ENCODE peak calls at places on chromosomes 2 and 18, in six cellular contexts. S is foreskin fibroblast, O is left ventricle myocardium inferior, P is pancreas, D is A549, C is AG09309. E is an unnamed sample.

GRCh38 chr2:70403267-70404053 is 101.6 kb upstream of the FAM136A start:
- DNase-seq in S (no peak), O (no peak), P (no peak), D (no peak), C (no peak), E (no peak)

GRCh38 chr2:17684008-17684407 is 69.6 kb downstream of the SMC6 start:
- DNase-seq in S (no peak), O (no peak), P (no peak), D (no peak), C (no peak), E (no peak)

GRCh38 chr2:39571197-39571731 is 94.5 kb upstream of the TMEM178A start:
- DNase-seq in S (no peak), O (no peak), P (no peak), D (no peak), C (no peak), E (no peak)

GRCh38 chr18:63834471-63835113 is 52.9 kb upstream of the SERPINB2 start:
- DNase-seq in S (no peak), O (no peak), P (no peak), D (no peak), C (peak), E (no peak)

GRCh38 chr2:10716581-10716980 is 4.8 kb upstream of the ATP6V1C2 start:
- DNase-seq in S (no peak), O (no peak), P (no peak), D (no peak), C (no peak), E (no peak)

GRCh38 chr2:239275871-239276812 is 124.7 kb downstream of the HDAC4 start:
- DNase-seq in S (peak), O (peak), P (no peak), D (peak), C (peak), E (no peak)

GRCh38 chr2:150598383-150598782 is 110.9 kb upstream of the RND3 start:
- DNase-seq in S (no peak), O (no peak), P (no peak), D (no peak), C (no peak), E (no peak)

GRCh38 chr2:84782717-84783442 is 98.0 kb downstream of the TRABD2A start:
- DNase-seq in S (no peak), O (no peak), P (no peak), D (no peak), C (no peak), E (no peak)

GRCh38 chr18:48888681-48889080 is 62.1 kb downstream of the SMAD7 start:
- DNase-seq in S (no peak), O (no peak), P (no peak), D (no peak), C (no peak), E (no peak)

GRCh38 chr18:832085-832681 is 20.1 kb upstream of the YES1 start:
- DNase-seq in S (no peak), O (peak), P (no peak), D (peak), C (no peak), E (no peak)

GRCh38 chr2:127641846-127642510 is 4.0 kb upstream of the GPR17 start:
- DNase-seq in S (no peak), O (no peak), P (no peak), D (no peak), C (no peak), E (no peak)

GRCh38 chr2:233331536-233331935 is 22.8 kb upstream of the DGKD start:
- DNase-seq in S (no peak), O (peak), P (no peak), D (no peak), C (no peak), E (peak)

GRCh38 chr2:134072973-134073490 is 180.8 kb upstream of the MGAT5 start:
- DNase-seq in S (no peak), O (no peak), P (no peak), D (no peak), C (no peak), E (no peak)

GRCh38 chr2:184371641-184372040 is 226.7 kb upstream of the ZNF804A start:
- DNase-seq in S (no peak), O (no peak), P (no peak), D (no peak), C (no peak), E (no peak)

GRCh38 chr2:150144546-150145305 is 342.7 kb downstream of the RND3 start:
- DNase-seq in S (no peak), O (no peak), P (no peak), D (no peak), C (no peak), E (no peak)

GRCh38 chr18:55317832-55318231 is 270.2 kb downstream of the TCF4 start:
- DNase-seq in S (no peak), O (no peak), P (no peak), D (no peak), C (no peak), E (no peak)

GRCh38 chr2:45699032-45699658 is 47.7 kb downstream of the PRKCE start:
- DNase-seq in S (peak), O (no peak), P (no peak), D (no peak), C (peak), E (peak)

GRCh38 chr18:77032121-77032758 is 100.3 kb downstream of the MBP start:
- DNase-seq in S (no peak), O (no peak), P (no peak), D (no peak), C (no peak), E (no peak)

DNA sequence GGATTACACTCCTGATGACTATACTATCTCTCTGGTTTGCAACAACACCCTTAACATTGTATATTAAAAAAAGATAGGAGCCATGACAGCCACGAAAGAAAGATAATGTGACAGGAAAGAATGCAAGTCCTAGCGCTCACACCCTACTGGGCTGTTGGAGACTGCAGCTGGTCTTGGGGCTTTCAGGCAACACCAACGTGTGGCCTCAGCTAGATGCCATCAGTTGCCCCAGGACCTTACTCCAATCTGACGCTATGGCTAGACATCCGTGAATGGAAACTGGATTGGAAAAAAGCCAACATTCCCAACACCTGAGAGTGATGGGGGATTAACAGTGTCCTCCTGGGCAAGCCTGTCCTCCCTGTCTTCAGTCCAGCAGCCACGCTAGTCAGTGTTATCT is 357.4 kb upstream of the GULP1 start:
- DNase-seq in S (no peak), O (no peak), P (no peak), D (no peak), C (no peak), E (no peak)
- H3K4me3 ChIP-seq in S (no peak), O (no peak), P (no peak), D (no peak), C (no peak), E (no peak)

GRCh38 chr2:74917702-74918619 is 40.5 kb upstream of the POLE4 start:
- DNase-seq in S (peak), O (no peak), P (no peak), D (peak), C (peak), E (no peak)
- TF ChIP-seq CTCF in S (no peak), O (no peak), P (no peak), D (no peak), C (peak), E (no peak)

DNA sequence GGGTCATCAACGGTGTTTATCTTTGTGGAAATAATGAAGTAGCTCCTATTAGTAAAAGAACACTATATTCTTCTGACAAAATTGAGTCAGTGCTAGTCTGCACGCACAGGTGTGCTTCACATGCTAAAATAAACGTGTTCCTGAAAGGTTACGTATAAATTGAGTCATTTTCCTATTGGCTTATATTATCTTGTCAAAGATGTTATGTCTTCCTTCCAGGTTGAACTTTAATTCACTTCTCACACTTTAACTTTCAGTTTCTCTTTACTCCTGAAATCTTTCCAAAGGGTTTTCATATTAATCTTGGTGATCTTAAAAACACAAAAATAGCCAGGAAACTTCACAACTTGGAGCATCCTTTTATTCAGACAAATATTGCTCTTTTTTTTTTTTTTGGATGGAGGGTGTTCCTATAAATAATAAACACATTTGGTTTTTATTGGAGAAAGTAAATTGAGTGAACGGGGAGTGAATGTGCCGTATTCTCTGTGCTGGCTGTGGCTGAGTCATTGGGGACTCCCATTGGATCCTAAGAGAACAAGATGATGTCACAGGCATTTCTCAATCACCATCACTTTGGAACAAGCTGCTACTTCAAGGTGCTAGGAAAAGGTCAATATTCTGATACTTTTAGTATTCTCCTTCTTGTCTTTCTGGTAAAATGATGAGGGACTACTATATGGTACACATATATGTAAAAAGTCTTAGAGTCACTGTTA is 150.2 kb upstream of the SPATS2L start:
- DNase-seq in S (peak), O (no peak), P (no peak), D (peak), C (peak), E (no peak)
- H3K4me3 ChIP-seq in S (peak), O (peak), P (no peak), D (no peak), C (peak), E (no peak)

GRCh38 chr2:106858810-106859209 is 27.2 kb downstream of the ST6GAL2 start:
- DNase-seq in S (no peak), O (no peak), P (no peak), D (peak), C (no peak), E (no peak)

GRCh38 chr2:106864051-106864450 is 21.9 kb downstream of the ST6GAL2 start:
- DNase-seq in S (no peak), O (no peak), P (no peak), D (no peak), C (no peak), E (no peak)

GRCh38 chr2:106863387-106863786 is 22.6 kb downstream of the ST6GAL2 start:
- DNase-seq in S (no peak), O (no peak), P (no peak), D (peak), C (no peak), E (no peak)

GRCh38 chr2:106857882-106858478 is 28.0 kb downstream of the ST6GAL2 start:
- DNase-seq in S (no peak), O (no peak), P (no peak), D (no peak), C (no peak), E (no peak)

DNA sequence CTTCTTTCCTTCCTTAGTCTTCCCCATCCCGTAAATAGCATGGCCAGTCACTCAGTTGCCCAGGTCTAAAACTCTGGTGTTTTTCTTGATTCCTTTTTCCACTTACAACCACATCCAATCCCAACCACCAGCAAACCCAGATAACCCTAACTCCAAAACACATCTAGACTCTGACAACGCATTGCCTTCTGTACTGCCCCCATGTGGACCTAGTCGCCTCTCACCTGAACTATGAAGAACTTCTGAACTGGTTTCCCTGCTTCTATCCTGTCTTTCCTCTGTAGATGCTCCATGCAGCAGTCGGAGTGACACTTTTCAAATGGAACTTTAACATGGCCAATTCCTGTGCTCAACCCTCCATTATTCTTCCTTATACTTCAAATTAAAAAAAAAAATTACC is 26.5 kb downstream of the ST6GAL2 start:
- DNase-seq in S (no peak), O (no peak), P (no peak), D (no peak), C (no peak), E (no peak)
- TF ChIP-seq CTCF in S (no peak), O (no peak), P (no peak), D (no peak), C (no peak), E (no peak)

DNA sequence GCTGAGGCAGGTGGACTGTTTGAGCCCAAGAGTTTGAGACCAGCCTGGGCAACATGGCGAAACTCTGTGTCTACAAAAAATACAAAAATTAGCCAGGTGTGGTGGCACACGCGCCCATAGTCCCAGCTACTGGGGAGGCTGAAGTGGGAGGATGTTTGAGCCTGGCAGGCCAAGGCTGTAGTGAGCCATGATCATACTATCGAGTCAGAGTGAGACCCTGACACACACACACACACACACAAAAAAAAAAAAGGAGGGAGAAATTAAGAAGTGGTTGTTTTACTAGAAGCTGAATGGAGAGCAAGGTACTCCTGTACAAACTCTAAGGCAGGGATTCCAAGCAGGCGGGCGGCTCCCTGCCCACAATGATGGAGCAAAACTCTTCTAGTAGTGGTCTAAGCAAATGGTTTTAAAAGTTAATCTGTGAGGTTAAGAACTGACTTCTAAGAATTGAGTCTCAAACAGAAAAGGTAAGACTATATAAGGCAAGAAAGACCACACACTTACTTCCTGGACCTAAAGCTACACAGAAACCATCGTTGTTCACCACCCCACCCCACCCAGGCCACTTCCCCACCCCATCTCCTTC is 2.6 kb downstream of the ANKRD44 start:
- DNase-seq in S (no peak), O (no peak), P (no peak), D (no peak), C (no peak), E (peak)
- H3K4me3 ChIP-seq in S (no peak), O (no peak), P (no peak), D (no peak), C (no peak), E (peak)

GRCh38 chr2:210233487-210233886 is 8.2 kb upstream of the ACADL start:
- DNase-seq in S (no peak), O (no peak), P (peak), D (no peak), C (no peak), E (no peak)

GRCh38 chr2:210230518-210230917 is 5.3 kb upstream of the ACADL start:
- DNase-seq in S (no peak), O (no peak), P (peak), D (no peak), C (no peak), E (no peak)

GRCh38 chr2:210228586-210228985 is 3.3 kb upstream of the ACADL start:
- DNase-seq in S (no peak), O (no peak), P (no peak), D (no peak), C (no peak), E (no peak)

GRCh38 chr2:210227689-210228088 is 2.4 kb upstream of the ACADL start:
- DNase-seq in S (no peak), O (no peak), P (no peak), D (no peak), C (no peak), E (no peak)

DNA sequence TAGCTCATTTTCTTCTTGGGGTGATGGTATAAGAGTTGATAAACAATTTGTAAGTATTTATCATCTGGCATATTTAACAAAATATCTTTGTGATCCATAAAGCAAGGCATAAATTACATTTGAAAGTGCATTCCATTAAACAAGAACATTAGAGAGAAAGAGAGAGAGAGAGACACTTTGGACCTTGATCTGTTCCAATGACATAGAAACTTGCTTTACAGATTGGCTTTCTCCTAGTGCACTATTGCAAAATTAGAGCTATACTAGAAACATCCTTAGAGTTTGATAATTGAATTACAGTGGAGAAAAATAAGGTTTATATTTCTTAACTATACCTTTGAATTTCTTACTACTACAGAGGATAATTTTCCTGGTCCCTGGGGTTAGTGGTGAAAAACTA is 5.7 kb upstream of the ACADL start:
- DNase-seq in S (no peak), O (no peak), P (no peak), D (no peak), C (no peak), E (no peak)
- TF ChIP-seq CTCF in S (no peak), O (no peak), P (no peak), D (no peak), C (no peak), E (no peak)

GRCh38 chr2:42567806-42568429 is 514 bp upstream of the MTA3 start:
- DNase-seq in S (peak), O (no peak), P (peak), D (no peak), C (no peak), E (peak)

GRCh38 chr2:42567389-42567788 is 1.0 kb upstream of the MTA3 start:
- DNase-seq in S (peak), O (no peak), P (no peak), D (no peak), C (peak), E (no peak)

GRCh38 chr2:42569116-42569711 is 782 bp downstream of the MTA3 start:
- DNase-seq in S (peak), O (peak), P (peak), D (peak), C (no peak), E (peak)

GRCh38 chr2:42568431-42569115 is at the start of gene MTA3:
- DNase-seq in S (peak), O (peak), P (peak), D (peak), C (no peak), E (peak)

DNA sequence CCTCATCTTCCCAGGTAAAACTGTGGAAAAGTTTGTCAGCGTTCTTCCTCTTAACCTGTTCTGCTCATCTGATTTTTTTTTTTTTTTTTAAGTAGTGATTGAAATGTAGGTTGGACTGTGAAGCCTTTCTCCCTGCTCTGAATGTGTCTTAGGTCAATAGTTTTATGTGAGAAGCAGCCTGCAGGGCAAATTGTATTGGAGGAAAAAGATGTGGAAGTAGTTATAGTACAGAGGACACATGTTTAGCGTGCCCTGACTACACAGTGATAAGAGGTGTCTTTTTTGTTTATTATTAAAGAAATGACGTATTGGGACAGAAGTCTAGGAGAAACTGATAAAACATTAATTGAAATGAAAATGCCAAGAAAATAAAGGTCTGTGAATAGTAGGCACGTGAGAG is 1.5 kb downstream of the MTA3 start:
- DNase-seq in S (no peak), O (no peak), P (no peak), D (no peak), C (no peak), E (no peak)
- H3K4me3 ChIP-seq in S (peak), O (peak), P (peak), D (peak), C (peak), E (peak)